ENCODE peak calls at places on chromosomes 5 and 9, in six cellular contexts. D, A, B, W, V and T are unnamed samples.

GRCh38 chr5:10046681-10047080 is 203.0 kb downstream of the ATPSCKMT start:
- DNase-seq in D (no peak), A (no peak), B (no peak), W (no peak), V (no peak), T (no peak)

GRCh38 chr9:93031629-93032431 is 26.7 kb upstream of the SUSD3 start:
- DNase-seq in D (no peak), A (no peak), B (peak), W (no peak), V (no peak), T (no peak)

GRCh38 chr5:1515921-1516571 is 7.7 kb downstream of the LPCAT1 start:
- DNase-seq in D (no peak), A (peak), B (peak), W (peak), V (no peak), T (no peak)

GRCh38 chr5:16736158-16736994 is 119.6 kb upstream of the RETREG1 start:
- DNase-seq in D (peak), A (peak), B (peak), W (peak), V (peak), T (no peak)

GRCh38 chr5:11182441-11183080 is 421.5 kb upstream of the DAP start:
- DNase-seq in D (no peak), A (peak), B (peak), W (no peak), V (no peak), T (no peak)

GRCh38 chr9:113187935-113188595 is 33.0 kb downstream of the FKBP15 start:
- DNase-seq in D (no peak), A (peak), B (peak), W (peak), V (peak), T (no peak)

GRCh38 chr9:88339322-88339721 is 48.9 kb upstream of the SPIN1 start:
- DNase-seq in D (no peak), A (no peak), B (no peak), W (no peak), V (no peak), T (no peak)

GRCh38 chr9:124183772-124184171 is 74.0 kb upstream of the NEK6 start:
- DNase-seq in D (no peak), A (no peak), B (no peak), W (no peak), V (no peak), T (no peak)

GRCh38 chr9:75889577-75889976 is 896 bp upstream of the PCSK5 start:
- DNase-seq in D (peak), A (no peak), B (no peak), W (no peak), V (no peak), T (no peak)

GRCh38 chr5:159163027-159163699 is 46.2 kb downstream of the RNF145 start:
- DNase-seq in D (no peak), A (peak), B (peak), W (no peak), V (no peak), T (no peak)

GRCh38 chr5:171432581-171433351 is 13.3 kb downstream of the FGF18 start:
- DNase-seq in D (no peak), A (no peak), B (no peak), W (no peak), V (no peak), T (no peak)

GRCh38 chr9:5025416-5025815 is 40.3 kb downstream of the JAK2 start:
- DNase-seq in D (no peak), A (no peak), B (peak), W (no peak), V (peak), T (no peak)

GRCh38 chr5:139388198-139388821 is 1.4 kb downstream of the MZB1 start:
- DNase-seq in D (peak), A (no peak), B (peak), W (peak), V (no peak), T (no peak)

GRCh38 chr5:130213607-130214006 is 309.3 kb downstream of the CHSY3 start:
- DNase-seq in D (no peak), A (no peak), B (peak), W (no peak), V (no peak), T (no peak)

GRCh38 chr5:130874861-130875419 is 290.1 kb downstream of the HINT1 start:
- DNase-seq in D (no peak), A (no peak), B (no peak), W (no peak), V (no peak), T (no peak)

GRCh38 chr9:93254806-93255519 is 71.0 kb downstream of the WNK2 start:
- DNase-seq in D (no peak), A (no peak), B (no peak), W (no peak), V (no peak), T (no peak)

GRCh38 chr9:5499889-5500398 is 10.4 kb upstream of the PDCD1LG2 start:
- DNase-seq in D (no peak), A (peak), B (peak), W (peak), V (peak), T (no peak)

GRCh38 chr5:33241826-33242225 is 198.9 kb upstream of the TARS1 start:
- DNase-seq in D (no peak), A (no peak), B (no peak), W (peak), V (no peak), T (no peak)

GRCh38 chr9:121849554-121849953 is 198.1 kb downstream of the DAB2IP start:
- DNase-seq in D (no peak), A (no peak), B (no peak), W (no peak), V (no peak), T (no peak)

GRCh38 chr5:36680066-36680465 is 73.7 kb downstream of the SLC1A3 start:
- DNase-seq in D (no peak), A (no peak), B (no peak), W (peak), V (peak), T (peak)

GRCh38 chr9:107285292-107285691 is 2.2 kb downstream of the RAD23B start:
- DNase-seq in D (no peak), A (no peak), B (no peak), W (no peak), V (no peak), T (no peak)

GRCh38 chr9:38620483-38621433 is at the start of gene ANKRD18A:
- DNase-seq in D (peak), A (no peak), B (peak), W (peak), V (peak), T (peak)